ENCODE peak calls at places on chromosomes 1 and 21, in eight cellular contexts. E, G, P, H, X, A, S and V are unnamed samples.

GRCh38 chr1:221217029-221217428 is 337.8 kb downstream of the HLX start:
- DNase-seq in S (no peak), P (no peak), X (no peak), H (no peak), A (no peak), E (peak), G (no peak), V (no peak)

GRCh38 chr1:143691400-143691891 is 280.3 kb downstream of the FAM72C start:
- DNase-seq in A (no peak), P (no peak), H (no peak), X (no peak), E (peak), G (peak), S (no peak), V (no peak)

GRCh38 chr1:190328361-190328760 is 149.3 kb downstream of the BRINP3 start:
- DNase-seq in E (no peak), X (peak), H (no peak), A (no peak), G (no peak), P (no peak), S (no peak), V (no peak)

GRCh38 chr1:66503841-66504470 is 30.0 kb upstream of the SGIP1 start:
- DNase-seq in G (peak), E (peak), P (no peak), H (no peak), X (peak), A (peak), S (peak), V (no peak)

GRCh38 chr21:45983981-45984551 is 2.5 kb downstream of the COL6A1 start:
- DNase-seq in A (no peak), X (no peak), E (peak), H (peak), P (no peak), S (no peak), G (peak), V (no peak)

GRCh38 chr1:94539496-94539895 is 2.1 kb downstream of the F3 start:
- DNase-seq in H (no peak), G (peak), P (no peak), S (no peak), A (no peak), E (peak), X (peak), V (no peak)

GRCh38 chr1:111205724-111206070 is 5.3 kb upstream of the DENND2D start:
- DNase-seq in P (no peak), H (no peak), S (no peak), E (peak), A (no peak), G (peak), X (no peak), V (no peak)

GRCh38 chr1:84835169-84835568 is 57.8 kb downstream of the LPAR3 start:
- DNase-seq in X (peak), H (no peak), G (no peak), E (no peak), S (no peak), P (no peak), A (no peak), V (no peak)

GRCh38 chr1:179047637-179048002 is 21.9 kb downstream of the FAM20B start:
- DNase-seq in A (no peak), E (peak), G (no peak), S (peak), P (no peak), X (peak), H (no peak), V (no peak)

GRCh38 chr1:206800411-206800810 is 28.1 kb upstream of the IL10 start:
- DNase-seq in E (peak), P (no peak), A (no peak), S (no peak), X (no peak), H (no peak), G (peak), V (no peak)

GRCh38 chr1:171311771-171312558 is 2.0 kb upstream of the FMO4 start:
- DNase-seq in G (no peak), H (no peak), S (no peak), A (no peak), P (no peak), E (no peak), X (no peak), V (no peak)

GRCh38 chr1:171313319-171313834 is 606 bp upstream of the FMO4 start:
- DNase-seq in A (no peak), P (no peak), X (peak), H (no peak), S (no peak), E (no peak), G (no peak), V (no peak)

GRCh38 chr1:171310661-171311087 is 3.3 kb upstream of the FMO4 start:
- DNase-seq in P (no peak), G (no peak), H (no peak), S (no peak), A (no peak), X (no peak), E (peak), V (no peak)

DNA sequence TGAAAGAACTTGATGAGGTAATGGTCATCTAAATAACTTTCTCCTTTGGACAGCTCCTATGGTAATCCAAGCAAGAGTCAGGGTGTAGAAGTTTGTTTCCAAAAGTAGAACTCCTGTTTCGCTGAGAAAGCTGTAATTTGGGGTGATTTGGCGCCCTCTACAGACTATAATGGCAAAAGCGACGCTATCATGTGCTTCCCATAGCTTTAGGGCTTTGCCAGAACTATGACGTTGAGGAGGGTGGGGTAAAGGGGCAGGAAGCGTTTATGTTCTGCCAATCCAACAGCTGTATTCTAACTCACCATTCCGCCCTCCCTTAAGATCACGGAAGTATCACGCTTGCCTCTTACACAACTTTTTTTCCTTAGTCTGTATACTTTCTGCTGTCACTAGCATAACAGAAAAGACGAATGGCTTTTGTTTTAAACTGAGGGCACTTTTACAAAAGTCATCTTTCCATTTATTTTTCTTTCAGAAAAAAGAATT is at the start of gene FMO4:
- DNase-seq in H (peak), S (peak), P (peak), G (peak), E (peak), X (peak), A (peak), V (peak)
- H3K4me3 ChIP-seq in H (peak), S (peak), P (peak), G (peak), E (peak), X (peak), A (peak), V (peak)

GRCh38 chr1:168835153-168835648 is 106.2 kb upstream of the DPT start:
- DNase-seq in X (no peak), S (no peak), G (no peak), E (no peak), H (no peak), P (no peak), A (no peak), V (no peak)
- H3K4me3 ChIP-seq in X (no peak), S (no peak), G (no peak), E (no peak), H (no peak), P (no peak), A (no peak), V (no peak)

DNA sequence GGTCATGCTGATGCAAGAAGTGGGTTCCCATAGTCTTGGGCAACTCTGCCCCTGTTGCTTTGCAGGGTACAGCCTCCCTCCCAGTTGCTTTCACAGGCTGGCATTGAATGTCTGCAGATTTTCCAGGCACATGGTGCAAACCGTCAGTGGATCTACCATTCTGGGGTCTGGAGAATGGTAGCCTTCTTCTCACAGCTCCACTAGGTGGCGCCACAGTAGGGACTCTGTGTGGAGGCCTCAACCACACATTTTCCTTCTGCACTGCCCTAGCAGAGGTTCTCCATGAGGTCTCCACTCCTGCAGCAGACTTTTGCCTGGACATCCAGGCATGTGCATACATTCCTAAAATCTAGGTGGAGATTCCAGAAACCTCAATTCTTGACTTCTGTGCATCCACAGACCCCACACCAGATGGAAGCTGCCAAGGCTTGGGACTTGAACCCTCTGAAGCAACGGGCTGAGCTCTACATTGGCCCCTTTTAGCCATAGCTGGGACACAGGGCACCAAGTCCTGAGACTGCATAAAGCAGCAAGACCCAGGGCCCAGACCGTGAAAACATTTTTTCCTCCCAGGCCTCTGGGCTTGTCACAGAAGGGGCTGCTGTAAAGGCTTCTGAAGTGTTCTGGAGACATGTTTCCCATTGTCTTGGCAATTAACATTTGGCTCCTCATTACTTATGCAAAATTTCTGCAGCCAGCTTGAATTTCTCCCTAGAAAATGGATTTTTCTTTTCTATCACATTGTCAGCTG is 466.2 kb upstream of the PBX1 start:
- DNase-seq in H (peak), G (peak), S (no peak), P (no peak), E (no peak), A (no peak), X (no peak), V (no peak)
- H3K4me3 ChIP-seq in H (no peak), G (no peak), S (no peak), P (no peak), E (no peak), A (no peak), X (no peak), V (no peak)

GRCh38 chr1:79128726-79129125 is 122.2 kb upstream of the ADGRL4 start:
- DNase-seq in H (no peak), S (peak), A (no peak), E (peak), X (peak), G (peak), P (peak), V (no peak)
- H3K4me3 ChIP-seq in H (no peak), S (no peak), A (no peak), E (no peak), X (no peak), G (no peak), P (no peak), V (no peak)

DNA sequence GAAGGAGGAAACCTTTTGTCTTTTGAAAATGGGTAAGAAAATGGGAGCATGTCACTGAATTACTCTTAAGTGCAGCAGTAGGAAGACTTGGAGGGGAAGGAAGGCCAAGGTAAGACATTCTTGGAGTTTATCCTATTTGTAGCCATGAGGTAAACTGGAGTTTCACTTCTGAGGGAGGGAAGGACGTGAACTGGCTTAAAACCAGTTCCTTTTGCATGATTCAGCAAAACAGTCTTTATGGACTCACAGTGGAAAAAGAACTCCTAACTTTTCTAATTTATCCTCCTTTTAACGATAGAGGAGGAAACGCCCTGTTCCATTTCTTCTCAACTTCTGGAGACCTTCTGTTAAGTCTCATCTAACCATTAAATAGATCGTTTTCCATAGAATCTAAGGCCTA is 2.5 kb downstream of the PRDX6 start:
- DNase-seq in X (peak), S (no peak), P (no peak), H (no peak), G (peak), E (peak), A (no peak), V (no peak)
- H3K4me3 ChIP-seq in X (peak), S (peak), P (peak), H (peak), G (peak), E (peak), A (peak), V (no peak)

GRCh38 chr1:156121441-156121840 is 6.9 kb downstream of the LMNA start:
- DNase-seq in P (no peak), G (no peak), A (no peak), H (no peak), X (no peak), S (no peak), E (no peak), V (no peak)
- H3K4me3 ChIP-seq in P (peak), G (peak), A (peak), H (no peak), X (no peak), S (no peak), E (peak), V (no peak)